ENCODE peak calls at places on chromosome 6, in four cellular contexts. A is RWPE1, D is transverse colon, X is fibroblast of lung. L is an unnamed sample.

GRCh38 chr6:16450821-16451220 is 212.4 kb downstream of the GMPR start:
- DNase-seq in A (no peak), D (no peak), X (peak; percentile 74), L (no peak)

GRCh38 chr6:11525468-11526155 is 11.9 kb upstream of the TMEM170B start:
- DNase-seq in A (no peak), D (no peak), X (no peak), L (no peak)

GRCh38 chr6:71446084-71446869 is 157.7 kb downstream of the OGFRL1 start:
- DNase-seq in A (no peak), D (no peak), X (no peak), L (no peak)

GRCh38 chr6:30264731-30265130 is 51.5 kb upstream of the TRIM26 start:
- DNase-seq in A (no peak), D (no peak), X (peak; percentile 78), L (no peak)

GRCh38 chr6:149332602-149333311 is 15.2 kb downstream of the TAB2 start:
- DNase-seq in A (no peak), D (no peak), X (peak; percentile 38), L (no peak)

GRCh38 chr6:152207915-152208714 is 400.6 kb downstream of the ESR1 start:
- DNase-seq in A (no peak), D (no peak), X (no peak), L (no peak)

GRCh38 chr6:53282741-53283140 is 66.0 kb downstream of the ELOVL5 start:
- DNase-seq in A (no peak), D (no peak), X (no peak), L (no peak)

GRCh38 chr6:160767019-160767646 is 65.1 kb downstream of the PLG start:
- DNase-seq in A (peak; percentile 81), D (peak; percentile 61), X (peak; percentile 48), L (peak; percentile 70)

GRCh38 chr6:47153066-47153755 is 111.1 kb upstream of the ADGRF1 start:
- DNase-seq in A (peak; percentile 51), D (no peak), X (peak; percentile 89), L (peak; percentile 52)

GRCh38 chr6:119129968-119130484 is 51.6 kb upstream of the FAM184A start:
- DNase-seq in A (peak; percentile 69), D (no peak), X (peak; percentile 77), L (no peak)

GRCh38 chr6:1229808-1230207 is 82.1 kb upstream of the FOXQ1 start:
- DNase-seq in A (no peak), D (no peak), X (no peak), L (no peak)

GRCh38 chr6:157428418-157429202 is 47.6 kb downstream of the ZDHHC14 start:
- DNase-seq in A (peak; percentile 88), D (no peak), X (peak; percentile 24), L (no peak)

GRCh38 chr6:139587469-139587868 is 213.0 kb upstream of the CITED2 start:
- DNase-seq in A (peak; percentile 41), D (no peak), X (peak; percentile 98), L (peak; percentile 10)

GRCh38 chr6:154537942-154538341 is 27.5 kb upstream of the CNKSR3 start:
- DNase-seq in A (no peak), D (no peak), X (no peak), L (no peak)

GRCh38 chr6:128370072-128370471 is 150.3 kb downstream of the PTPRK start:
- DNase-seq in A (peak; percentile 11), D (no peak), X (peak; percentile 80), L (peak; percentile 10)

GRCh38 chr6:15259766-15260098 is 13.9 kb downstream of the JARID2 start:
- DNase-seq in A (no peak), D (no peak), X (no peak), L (no peak)

GRCh38 chr6:105136433-105137350 is 43.1 kb downstream of the POPDC3 start:
- DNase-seq in A (peak; percentile 64), D (peak; percentile 55), X (peak; percentile 64), L (peak; percentile 51)

GRCh38 chr6:158040051-158040803 is 58.6 kb downstream of the SYNJ2 start:
- DNase-seq in A (peak; percentile 75), D (no peak), X (peak; percentile 100), L (peak; percentile 80)

GRCh38 chr6:110682460-110682853 is 132.8 kb downstream of the CDK19 start:
- DNase-seq in A (peak; percentile 52), D (peak; percentile 66), X (peak; percentile 67), L (peak; percentile 87)

GRCh38 chr6:94862116-94862515 is 715.2 kb upstream of the MANEA start:
- DNase-seq in A (peak; percentile 4), D (no peak), X (peak; percentile 11), L (no peak)

GRCh38 chr6:11744753-11745152 is 33.9 kb downstream of the ADTRP start:
- DNase-seq in A (no peak), D (peak; percentile 62), X (peak; percentile 86), L (peak; percentile 21)

GRCh38 chr6:26222587-26222986 is 135.4 kb downstream of the HFE start:
- DNase-seq in A (no peak), D (no peak), X (peak; percentile 32), L (no peak)

GRCh38 chr6:21594427-21595264 is 1.1 kb downstream of the SOX4 start:
- DNase-seq in A (peak; percentile 40), D (peak; percentile 60), X (peak; percentile 67), L (peak; percentile 76)

GRCh38 chr6:135087403-135087802 is 32.8 kb upstream of the HBS1L start:
- DNase-seq in A (no peak), D (no peak), X (no peak), L (peak; percentile 26)

GRCh38 chr6:133512410-133513016 is 271.4 kb downstream of the EYA4 start:
- DNase-seq in A (peak; percentile 38), D (peak; percentile 30), X (peak; percentile 36), L (peak; percentile 76)

GRCh38 chr6:150134280-150134920 is 8.4 kb upstream of the PPP1R14C start:
- DNase-seq in A (no peak), D (peak; percentile 85), X (no peak), L (no peak)

GRCh38 chr6:37690964-37691735 is 6.5 kb downstream of the MDGA1 start:
- DNase-seq in A (no peak), D (no peak), X (peak; percentile 48), L (no peak)

GRCh38 chr6:30171677-30172471 is 8.5 kb downstream of the TRIM15 start:
- DNase-seq in A (no peak), D (no peak), X (peak; percentile 12), L (no peak)

GRCh38 chr6:135901776-135902524 is 50.4 kb downstream of the PDE7B start:
- DNase-seq in A (no peak), D (no peak), X (peak; percentile 93), L (peak; percentile 7)

GRCh38 chr6:2622683-2623082 is 128.0 kb downstream of the MYLK4 start:
- DNase-seq in A (no peak), D (no peak), X (no peak), L (no peak)

GRCh38 chr6:134520181-134521115 is 202.5 kb upstream of the SGK1 start:
- DNase-seq in A (no peak), D (no peak), X (peak; percentile 86), L (no peak)

GRCh38 chr6:87237804-87238203 is 82.4 kb downstream of the ZNF292 start:
- DNase-seq in A (peak; percentile 22), D (no peak), X (peak; percentile 28), L (peak; percentile 38)

GRCh38 chr6:42230320-42231034 is 12.8 kb upstream of the MRPS10 start:
- DNase-seq in A (peak; percentile 50), D (no peak), X (no peak), L (peak; percentile 23)

GRCh38 chr6:38131527-38131965 is 312.0 kb downstream of the ZFAND3 start:
- DNase-seq in A (peak; percentile 13), D (no peak), X (peak; percentile 99), L (no peak)

GRCh38 chr6:116101298-116101718 is 655 bp downstream of the NT5DC1 start:
- DNase-seq in A (no peak), D (peak; percentile 86), X (no peak), L (no peak)

GRCh38 chr6:136282906-136283305 is 6.7 kb downstream of the BCLAF1 start:
- DNase-seq in A (no peak), D (no peak), X (no peak), L (no peak)

GRCh38 chr6:46190889-46191288 is 20.1 kb upstream of the ENPP5 start:
- DNase-seq in A (no peak), D (no peak), X (no peak), L (no peak)

GRCh38 chr6:127690092-127690491 is 113.1 kb downstream of the C6orf58 start:
- DNase-seq in A (peak; percentile 18), D (no peak), X (peak; percentile 18), L (peak; percentile 29)

GRCh38 chr6:136188492-136188891 is 61.6 kb downstream of the MTFR2 start:
- DNase-seq in A (no peak), D (no peak), X (no peak), L (no peak)

GRCh38 chr6:75943381-75943780 is 129.1 kb downstream of the IMPG1 start:
- DNase-seq in A (no peak), D (no peak), X (no peak), L (no peak)

GRCh38 chr6:75941509-75941908 is 131.0 kb downstream of the IMPG1 start:
- DNase-seq in A (no peak), D (no peak), X (no peak), L (no peak)

GRCh38 chr6:75947935-75948334 is 124.5 kb downstream of the IMPG1 start:
- DNase-seq in A (no peak), D (no peak), X (no peak), L (no peak)

GRCh38 chr6:75940558-75940957 is 131.9 kb downstream of the IMPG1 start:
- DNase-seq in A (no peak), D (no peak), X (no peak), L (no peak)

GRCh38 chr6:75946146-75946831 is 126.2 kb downstream of the IMPG1 start:
- DNase-seq in A (no peak), D (no peak), X (no peak), L (no peak)
- H3K27ac ChIP-seq in A (no peak overlapping the region), D (no peak overlapping the region), X (no peak overlapping the region), L (no peak overlapping the region)

GRCh38 chr6:141701732-141702131 is 431.0 kb upstream of the GJE1 start:
- DNase-seq in A (no peak), D (no peak), X (no peak), L (no peak)
- TF ChIP-seq CTCF in A (no peak), D (no peak), X (no peak), L (no peak)

GRCh38 chr6:62298745-62299392 is 12.8 kb upstream of the KHDRBS2 start:
- DNase-seq in A (no peak), D (no peak), X (no peak), L (no peak)
- H3K27ac ChIP-seq in A (no peak overlapping the region), D (no peak overlapping the region), X (no peak overlapping the region), L (no peak overlapping the region)

GRCh38 chr6:130296854-130297253 is 69.0 kb upstream of the TMEM200A start:
- DNase-seq in A (no peak), D (no peak), X (no peak), L (no peak)
- TF ChIP-seq CTCF in A (no peak), D (no peak), X (no peak), L (no peak)

GRCh38 chr6:33607784-33608161 is 13.3 kb upstream of the ITPR3 start:
- DNase-seq in A (no peak), D (peak; percentile 68), X (no peak), L (no peak)

GRCh38 chr6:33610057-33610456 is 11.1 kb upstream of the ITPR3 start:
- DNase-seq in A (no peak), D (no peak), X (no peak), L (no peak)

GRCh38 chr6:33610779-33611421 is 10.2 kb upstream of the ITPR3 start:
- DNase-seq in A (no peak), D (peak; percentile 80), X (no peak), L (no peak)

GRCh38 chr6:33609019-33609418 is 12.1 kb upstream of the ITPR3 start:
- DNase-seq in A (no peak), D (no peak), X (no peak), L (no peak)

GRCh38 chr6:33609444-33610034 is 11.6 kb upstream of the ITPR3 start:
- DNase-seq in A (no peak), D (no peak), X (peak; percentile 88), L (no peak)
- H3K27ac ChIP-seq in A (peak overlapping the region; percentile 88), D (no peak overlapping the region), X (peak overlapping the region; percentile 72), L (no peak overlapping the region)

GRCh38 chr6:43858161-43859153 is 88.4 kb downstream of the VEGFA start:
- DNase-seq in A (no peak), D (no peak), X (no peak), L (peak; percentile 67)
- TF ChIP-seq CTCF in A (no peak), D (no peak), X (no peak), L (no peak)